ENCODE peak calls at places on chromosomes 5 and 9, in four cellular contexts. F is activated T-cell treated with anti-CD3 and anti-CD28 coated beads for 1 hour, U is HT1080, G is type B pancreatic cell. Q is an unnamed sample.

GRCh38 chr5:73615085-73615484 is 10.9 kb upstream of the ARHGEF28 start:
- DNase-seq in G (no peak), U (no peak), F (no peak), Q (no peak)

GRCh38 chr9:75683591-75683990 is 206.9 kb upstream of the PCSK5 start:
- DNase-seq in F (no peak), U (peak), G (no peak), Q (no peak)

GRCh38 chr9:26983340-26983739 is 22.1 kb downstream of the LRRC19 start:
- DNase-seq in F (no peak), G (no peak), U (no peak), Q (no peak)

GRCh38 chr5:4947899-4948556 is 192.1 kb upstream of the ADAMTS16 start:
- DNase-seq in G (no peak), U (no peak), F (no peak), Q (no peak)

GRCh38 chr5:76379316-76379715 is 23.8 kb upstream of the IQGAP2 start:
- DNase-seq in U (peak), F (no peak), G (no peak), Q (no peak)

GRCh38 chr9:93906182-93906880 is 48.8 kb downstream of the BARX1 start:
- DNase-seq in G (no peak), U (no peak), F (no peak), Q (no peak)

GRCh38 chr9:14511452-14511851 is 181.8 kb downstream of the ZDHHC21 start:
- DNase-seq in F (no peak), G (no peak), U (peak), Q (no peak)

GRCh38 chr5:176789873-176790615 is 20.3 kb upstream of the UNC5A start:
- DNase-seq in F (no peak), G (no peak), U (peak), Q (peak)

GRCh38 chr5:132223861-132224260 is 3.8 kb downstream of the P4HA2 start:
- DNase-seq in F (no peak), U (no peak), G (no peak), Q (no peak)

GRCh38 chr9:130939405-130939941 is 426 bp upstream of the FIBCD1 start:
- DNase-seq in G (no peak), F (no peak), U (no peak), Q (no peak)

GRCh38 chr5:166979576-166979975 is 1311.9 kb upstream of the WWC1 start:
- DNase-seq in U (no peak), F (no peak), G (no peak), Q (no peak)

Q was measured in kidney.